ENCODE peak calls at places on chromosome 15, in six cellular contexts. T, A, B, I, P and U are unnamed samples.

GRCh38 chr15:58549013-58549779 is 117.4 kb downstream of the LIPC start:
- DNase-seq in T (no peak), P (no peak), B (no peak), I (no peak), A (no peak), U (no peak)

GRCh38 chr15:60076582-60077263 is 72.6 kb downstream of the FOXB1 start:
- DNase-seq in P (no peak), A (no peak), T (no peak), I (no peak), B (no peak), U (no peak)

GRCh38 chr15:24054547-24055245 is 367.6 kb upstream of the NDN start:
- DNase-seq in B (no peak), P (no peak), I (no peak), T (no peak), A (no peak), U (no peak)

GRCh38 chr15:58669108-58669507 is 80.4 kb downstream of the ADAM10 start:
- DNase-seq in T (no peak), P (no peak), A (peak), B (no peak), I (no peak), U (no peak)

GRCh38 chr15:76945494-76945893 is 13.9 kb downstream of the RCN2 start:
- DNase-seq in I (no peak), A (no peak), P (no peak), T (no peak), B (no peak), U (no peak)

GRCh38 chr15:33963831-33964664 is 4.2 kb upstream of the CHRM5 start:
- DNase-seq in B (no peak), P (peak), I (peak), T (peak), A (peak), U (peak)

GRCh38 chr15:43547539-43547938 is 30.1 kb downstream of the MAP1A start:
- DNase-seq in A (no peak), P (no peak), B (no peak), I (no peak), T (no peak), U (no peak)

GRCh38 chr15:20341901-20342605 is 199.5 kb downstream of the GOLGA6L6 start:
- DNase-seq in B (no peak), I (peak), T (peak), A (peak), P (no peak), U (no peak)

GRCh38 chr15:44193651-44194396 is 1.2 kb downstream of the FRMD5 start:
- DNase-seq in I (peak), P (no peak), T (no peak), A (no peak), B (no peak), U (no peak)

GRCh38 chr15:42401544-42402478 is 42.5 kb downstream of the CAPN3 start:
- DNase-seq in P (no peak), A (peak), I (peak), B (no peak), T (no peak), U (peak)

GRCh38 chr15:85840802-85841152 is 46.1 kb upstream of the KLHL25 start:
- DNase-seq in T (no peak), P (no peak), A (no peak), I (no peak), B (no peak), U (no peak)
- H3K4me3 ChIP-seq in T (no peak), P (peak), A (no peak), I (no peak), B (no peak), U (no peak)

DNA sequence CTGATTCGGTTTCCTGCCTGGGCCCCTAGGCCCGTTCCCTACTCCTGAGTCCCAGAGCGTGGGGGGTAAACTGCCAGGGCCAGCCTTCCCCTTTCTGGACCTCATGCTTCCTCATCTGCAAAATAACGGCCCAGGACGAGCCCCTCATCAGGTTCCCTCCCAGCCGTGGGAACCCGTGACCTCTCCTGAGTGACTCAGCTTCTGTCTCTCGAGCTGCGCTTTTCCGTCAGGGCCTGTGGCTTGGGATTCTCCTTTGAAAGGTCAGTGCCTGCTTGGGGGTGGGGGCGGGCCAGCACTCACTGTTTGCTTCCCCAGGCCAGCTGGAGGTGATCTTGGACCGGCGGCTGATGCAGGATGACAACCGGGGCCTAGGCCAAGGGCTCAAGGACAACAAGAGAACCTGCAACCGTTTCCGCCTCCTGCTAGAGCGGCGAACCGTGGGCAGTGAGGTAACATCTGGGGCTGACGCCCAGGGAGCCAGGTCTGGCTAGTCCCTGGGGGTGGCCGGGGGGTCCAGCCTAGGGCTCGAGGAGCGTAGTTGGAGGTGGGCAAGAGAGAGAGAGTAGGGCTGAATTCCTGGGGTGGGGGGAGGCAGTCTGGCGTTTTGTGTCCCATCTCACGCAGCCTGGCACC is 12.8 kb downstream of the MAN2A2 start:
- DNase-seq in T (no peak), I (no peak), P (no peak), A (peak), B (no peak), U (peak)
- TF ChIP-seq POLR2A in T (no peak), I (no peak), P (no peak), A (no peak), B (peak), U (no peak)

GRCh38 chr15:73633991-73634495 is 854 bp upstream of the NPTN start:
- DNase-seq in T (peak), I (peak), P (peak), B (no peak), A (no peak), U (peak)
- TF ChIP-seq MYC in T (no peak), I (no peak), P (no peak), B (no peak), A (no peak), U (no peak)

GRCh38 chr15:40872791-40873526 is 1.1 kb downstream of the RHOV start:
- DNase-seq in A (no peak), B (no peak), P (no peak), I (no peak), T (no peak), U (no peak)
- H3K4me3 ChIP-seq in A (peak), B (peak), P (peak), I (no peak), T (peak), U (no peak)

GRCh38 chr15:52529289-52529929 is 729 bp upstream of the MYO5A start:
- DNase-seq in P (no peak), T (peak), A (no peak), B (no peak), I (no peak), U (no peak)

GRCh38 chr15:52529940-52530339 is 1.3 kb upstream of the MYO5A start:
- DNase-seq in B (no peak), I (no peak), P (no peak), T (no peak), A (no peak), U (no peak)

GRCh38 chr15:52527196-52527897 is 1.3 kb downstream of the MYO5A start:
- DNase-seq in B (no peak), A (no peak), T (no peak), I (peak), P (no peak), U (no peak)

GRCh38 chr15:52527898-52528464 is 699 bp downstream of the MYO5A start:
- DNase-seq in A (no peak), T (peak), P (no peak), B (no peak), I (peak), U (no peak)

GRCh38 chr15:52528465-52529288 is at the start of gene MYO5A:
- DNase-seq in T (peak), I (peak), P (peak), B (no peak), A (peak), U (peak)
- TF ChIP-seq POLR2A in T (peak), I (peak), P (no peak), B (peak), A (no peak), U (no peak)